ENCODE peak calls at places on chromosomes 2 and 18, in eight cellular contexts. D, Y, S, B, U, N, R and L are unnamed samples.
A peak's percentile ranks its signal among the peaks of the same experiment; 100 is the strongest.

GRCh38 chr2:12106440-12107080 is 360.1 kb downstream of the LPIN1 start:
- DNase-seq in S (no peak), U (no peak), D (peak; percentile 87), Y (no peak), B (peak; percentile 97), N (peak; percentile 61), R (no peak), L (peak; percentile 24)

GRCh38 chr2:216583157-216583556 is 50.1 kb upstream of the IGFBP2 start:
- DNase-seq in U (no peak), N (no peak), S (no peak), D (no peak), R (no peak), B (peak; percentile 52), Y (no peak), L (no peak)

GRCh38 chr2:12452211-12452610 is 264.5 kb upstream of the TRIB2 start:
- DNase-seq in D (no peak), N (no peak), Y (no peak), S (no peak), R (no peak), B (peak; percentile 61), U (no peak), L (no peak)

GRCh38 chr18:23210526-23210925 is 75.2 kb downstream of the CABLES1 start:
- DNase-seq in R (no peak), S (no peak), B (no peak), Y (no peak), D (no peak), N (no peak), U (no peak), L (no peak)

GRCh38 chr2:19796036-19796703 is 105.6 kb downstream of the TTC32 start:
- DNase-seq in Y (no peak), R (no peak), N (no peak), B (peak; percentile 49), S (no peak), D (no peak), U (no peak), L (no peak)

GRCh38 chr18:25351280-25351772 is 640 bp downstream of the ZNF521 start:
- DNase-seq in Y (no peak), S (no peak), R (peak; percentile 30), N (no peak), D (no peak), U (no peak), B (no peak), L (no peak)

GRCh38 chr2:9099341-9099751 is 95.9 kb upstream of the MBOAT2 start:
- DNase-seq in Y (no peak), B (no peak), S (no peak), D (no peak), N (no peak), R (no peak), U (no peak), L (peak; percentile 54)

GRCh38 chr2:150487537-150488429 is at the start of gene RND3:
- DNase-seq in U (peak; percentile 96), B (peak; percentile 99), D (peak; percentile 99), R (peak; percentile 93), N (peak; percentile 86), Y (peak; percentile 93), S (peak; percentile 94), L (peak; percentile 61)

GRCh38 chr2:237588044-237588696 is 2.4 kb downstream of the RAB17 start:
- DNase-seq in Y (no peak), B (no peak), D (no peak), N (no peak), U (no peak), R (no peak), S (no peak), L (no peak)

GRCh38 chr18:65753520-65753919 is 2.7 kb downstream of the CDH7 start:
- DNase-seq in U (peak; percentile 53), S (no peak), D (no peak), N (no peak), B (no peak), R (peak; percentile 60), Y (peak; percentile 53), L (no peak)

GRCh38 chr2:160142472-160142871 is 57.6 kb downstream of the ITGB6 start:
- DNase-seq in N (no peak), D (no peak), Y (no peak), U (no peak), S (no peak), R (no peak), B (no peak), L (no peak)

GRCh38 chr18:22166070-22166972 is 3.1 kb upstream of the GATA6 start:
- DNase-seq in N (peak; percentile 6), R (peak; percentile 63), D (no peak), B (peak; percentile 73), Y (peak; percentile 19), U (peak; percentile 29), S (peak; percentile 85), L (no peak)

GRCh38 chr18:45050712-45051639 is 370.3 kb downstream of the SETBP1 start:
- DNase-seq in Y (no peak), N (peak; percentile 6), U (no peak), S (no peak), R (no peak), D (no peak), B (peak; percentile 71), L (no peak)

GRCh38 chr2:173828189-173829157 is 136.7 kb downstream of the SP3 start:
- DNase-seq in U (no peak), N (no peak), Y (no peak), R (no peak), B (peak; percentile 73), S (no peak), D (no peak), L (no peak)

GRCh38 chr2:74457549-74458131 is 598 bp upstream of the WBP1 start:
- DNase-seq in S (peak; percentile 87), N (peak; percentile 53), D (peak; percentile 79), B (no peak), Y (peak; percentile 57), U (peak; percentile 81), R (peak; percentile 79), L (peak; percentile 80)

GRCh38 chr2:174336403-174337336 is 1.9 kb downstream of the SP9 start:
- DNase-seq in N (no peak), R (peak; percentile 67), B (no peak), S (peak; percentile 73), U (peak; percentile 73), Y (peak; percentile 67), D (no peak), L (no peak)

GRCh38 chr18:26960901-26961300 is 95.4 kb upstream of the AQP4 start:
- DNase-seq in D (no peak), U (no peak), B (no peak), S (no peak), Y (no peak), N (no peak), R (no peak), L (no peak)

GRCh38 chr2:80858955-80859354 is 554.4 kb upstream of the LRRTM1 start:
- DNase-seq in R (no peak), N (no peak), B (no peak), Y (no peak), S (no peak), D (no peak), U (no peak), L (no peak)

GRCh38 chr2:154375625-154376020 is 322.9 kb upstream of the KCNJ3 start:
- DNase-seq in R (peak; percentile 5), N (peak; percentile 9), B (peak; percentile 53), S (no peak), Y (no peak), D (no peak), U (no peak), L (no peak)

GRCh38 chr2:8418721-8419120 is 263.1 kb upstream of the ID2 start:
- DNase-seq in B (no peak), U (no peak), N (no peak), Y (no peak), D (no peak), S (no peak), R (no peak), L (no peak)

GRCh38 chr2:7572460-7572859 is 655.2 kb downstream of the RNF144A start:
- DNase-seq in U (no peak), N (no peak), Y (no peak), B (no peak), D (no peak), S (no peak), R (no peak), L (no peak)

GRCh38 chr18:6521804-6522418 is 107.2 kb upstream of the L3MBTL4 start:
- DNase-seq in Y (peak; percentile 55), S (no peak), R (peak; percentile 26), U (peak; percentile 83), B (peak; percentile 56), N (no peak), D (no peak), L (peak; percentile 48)
- TF ChIP-seq CTCF in Y (peak; percentile 90), S (peak; percentile 76), R (peak; percentile 53), U (peak; percentile 89), B (peak; percentile 90), N (peak; percentile 19), D (no peak), L (peak; percentile 95)

DNA sequence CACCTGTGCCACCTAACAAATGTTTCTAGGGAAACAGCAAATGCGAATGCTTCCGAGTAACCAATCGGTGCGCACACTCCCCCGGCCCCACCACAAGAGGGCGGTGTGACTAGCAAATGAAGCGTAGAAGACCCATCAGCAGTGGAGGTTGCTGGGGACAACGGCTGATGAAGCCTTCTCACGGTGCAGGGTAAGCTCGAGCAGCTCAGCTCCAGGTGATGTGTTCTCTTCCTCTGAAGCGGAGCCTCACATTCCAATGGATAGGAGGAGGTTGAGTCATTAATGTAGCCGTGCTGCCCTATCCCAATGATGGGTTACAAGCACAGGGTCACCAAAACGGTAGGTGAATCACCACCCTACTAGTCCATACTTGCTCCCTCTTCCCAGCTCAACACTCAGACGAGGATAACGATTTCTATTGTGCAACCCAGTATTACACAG is 127.6 kb upstream of the TWIST2 start:
- DNase-seq in N (peak; percentile 52), S (peak; percentile 82), U (peak; percentile 86), D (no peak), R (peak; percentile 61), Y (peak; percentile 76), B (peak; percentile 31), L (peak; percentile 43)
- TF ChIP-seq CTCF in N (peak; percentile 42), S (peak; percentile 80), U (peak; percentile 68), D (no peak), R (peak; percentile 59), Y (peak; percentile 80), B (peak; percentile 78), L (peak; percentile 24)

DNA sequence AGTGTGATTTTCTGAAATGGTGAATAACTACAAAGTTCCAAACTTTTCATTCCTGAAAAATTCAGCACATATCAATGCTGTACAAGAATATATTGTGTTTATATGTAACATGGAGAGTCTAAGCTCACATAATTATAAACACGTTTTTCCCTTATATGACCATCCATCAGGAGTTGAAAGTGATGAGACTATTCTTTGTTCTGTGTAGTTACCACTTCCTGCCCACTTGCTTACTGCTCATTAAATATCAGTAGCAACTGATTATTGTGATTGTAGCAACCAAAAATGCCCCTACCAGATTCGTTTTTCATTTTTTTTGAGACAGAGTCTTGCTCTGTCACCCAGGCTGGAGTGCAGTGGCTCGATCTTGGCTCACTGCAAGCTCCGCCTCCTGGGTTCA is 30.8 kb downstream of the OTX1 start:
- DNase-seq in N (no peak), S (no peak), R (no peak), B (no peak), U (no peak), D (no peak), Y (no peak), L (no peak)
- TF ChIP-seq CTCF in N (no peak), S (no peak), R (no peak), B (no peak), U (no peak), D (no peak), Y (no peak), L (no peak)

DNA sequence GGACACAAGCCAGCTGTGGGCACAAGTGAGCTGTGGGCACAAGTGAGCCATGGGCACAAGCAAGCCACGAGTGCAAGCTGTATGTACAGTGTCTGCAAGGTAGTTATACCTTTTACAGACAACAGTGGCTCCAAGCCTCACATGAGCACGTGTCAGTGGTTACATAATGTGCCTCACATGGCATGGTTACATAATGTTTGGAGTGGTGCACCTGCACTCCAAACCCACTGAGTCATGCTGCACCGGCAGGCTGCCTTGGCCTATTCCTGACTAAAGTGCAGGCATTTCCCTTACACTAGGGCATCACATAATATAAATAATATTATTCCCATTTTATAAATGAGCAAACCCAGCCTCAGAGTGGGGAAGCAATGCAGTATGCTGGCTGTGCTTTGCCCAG is 62.6 kb downstream of the MARCO start:
- DNase-seq in N (no peak), R (no peak), S (no peak), Y (no peak), D (no peak), U (no peak), B (no peak), L (no peak)
- TF ChIP-seq CTCF in N (no peak), R (no peak), S (no peak), Y (no peak), D (no peak), U (no peak), B (no peak), L (no peak)